ENCODE peak calls at places on chromosomes 1 and 21, in four cellular contexts. One of them, this sample, is unnamed.

GRCh38 chr1:1298861-1299685 is 8.7 kb downstream of the ACAP3 start:
- DNase-seq in body of pancreas: no peak
- DNase-seq in psoas muscle: no peak
- DNase-seq in upper lobe of right lung: no peak
- DNase-seq in this sample: no peak

GRCh38 chr1:9714257-9714718 is 62.8 kb downstream of the PIK3CD start:
- DNase-seq in psoas muscle: no peak
- DNase-seq in body of pancreas: no peak
- DNase-seq in upper lobe of right lung: no peak
- DNase-seq in this sample: no peak

GRCh38 chr1:11523261-11523660 is 44.3 kb downstream of the DISP3 start:
- DNase-seq in upper lobe of right lung: no peak
- DNase-seq in body of pancreas: no peak
- DNase-seq in psoas muscle: no peak
- DNase-seq in this sample: no peak

GRCh38 chr1:198556969-198557368 is 16.5 kb upstream of the ATP6V1G3 start:
- DNase-seq in body of pancreas: no peak
- DNase-seq in psoas muscle: no peak
- DNase-seq in upper lobe of right lung: no peak
- DNase-seq in this sample: no peak

GRCh38 chr1:36154765-36155559 is 998 bp upstream of the MAP7D1 start:
- DNase-seq in psoas muscle: peak; percentile 76
- DNase-seq in body of pancreas: peak; percentile 45
- DNase-seq in upper lobe of right lung: no peak
- DNase-seq in this sample: no peak

GRCh38 chr1:196910208-196910607 is 22.4 kb downstream of the CFHR4 start:
- DNase-seq in upper lobe of right lung: no peak
- DNase-seq in body of pancreas: no peak
- DNase-seq in psoas muscle: no peak
- DNase-seq in this sample: no peak

GRCh38 chr1:171867231-171867630 is 25.9 kb downstream of the DNM3 start:
- DNase-seq in upper lobe of right lung: no peak
- DNase-seq in body of pancreas: no peak
- DNase-seq in psoas muscle: no peak
- DNase-seq in this sample: no peak

GRCh38 chr1:179816196-179816960 is 61.2 kb downstream of the TOR1AIP2 start:
- DNase-seq in body of pancreas: peak; percentile 43
- DNase-seq in upper lobe of right lung: no peak
- DNase-seq in psoas muscle: peak; percentile 76
- DNase-seq in this sample: no peak

GRCh38 chr1:88293791-88294190 is 390.3 kb upstream of the PKN2 start:
- DNase-seq in upper lobe of right lung: no peak
- DNase-seq in body of pancreas: no peak
- DNase-seq in psoas muscle: no peak
- DNase-seq in this sample: no peak

GRCh38 chr1:42981406-42981805 is 22.7 kb upstream of the SLC2A1 start:
- DNase-seq in psoas muscle: no peak
- DNase-seq in body of pancreas: no peak
- DNase-seq in upper lobe of right lung: no peak
- DNase-seq in this sample: no peak

GRCh38 chr1:191290441-191290840 is 812.8 kb upstream of the BRINP3 start:
- DNase-seq in body of pancreas: no peak
- DNase-seq in upper lobe of right lung: no peak
- DNase-seq in psoas muscle: no peak
- DNase-seq in this sample: no peak

GRCh38 chr1:109243221-109243620 is 6.1 kb upstream of the CELSR2 start:
- DNase-seq in body of pancreas: no peak
- DNase-seq in psoas muscle: no peak
- DNase-seq in upper lobe of right lung: peak; percentile 40
- DNase-seq in this sample: no peak

GRCh38 chr1:56255516-56256181 is 323.7 kb downstream of the PLPP3 start:
- DNase-seq in psoas muscle: peak; percentile 93
- DNase-seq in upper lobe of right lung: peak; percentile 72
- DNase-seq in body of pancreas: peak; percentile 45
- DNase-seq in this sample: no peak

GRCh38 chr1:12549460-12550349 is 68.3 kb downstream of the DHRS3 start:
- DNase-seq in psoas muscle: peak; percentile 95
- DNase-seq in body of pancreas: peak; percentile 66
- DNase-seq in upper lobe of right lung: peak; percentile 64
- DNase-seq in this sample: peak; percentile 95

GRCh38 chr1:9302745-9303524 is 10.2 kb downstream of the SPSB1 start:
- DNase-seq in psoas muscle: peak; percentile 62
- DNase-seq in body of pancreas: peak; percentile 45
- DNase-seq in upper lobe of right lung: no peak
- DNase-seq in this sample: no peak

GRCh38 chr1:18890704-18891103 is 11.7 kb downstream of the ALDH4A1 start:
- DNase-seq in body of pancreas: peak; percentile 52
- DNase-seq in psoas muscle: no peak
- DNase-seq in upper lobe of right lung: no peak
- DNase-seq in this sample: no peak

GRCh38 chr21:45802425-45802824 is 158.9 kb downstream of the PCBP3 start:
- DNase-seq in psoas muscle: no peak
- DNase-seq in upper lobe of right lung: no peak
- DNase-seq in body of pancreas: no peak
- DNase-seq in this sample: no peak

GRCh38 chr1:225963735-225964530 is 22.9 kb upstream of the LEFTY2 start:
- DNase-seq in psoas muscle: no peak
- DNase-seq in upper lobe of right lung: no peak
- DNase-seq in body of pancreas: no peak
- DNase-seq in this sample: no peak

GRCh38 chr1:205249651-205250050 is 21.9 kb downstream of the TMCC2 start:
- DNase-seq in body of pancreas: peak; percentile 47
- DNase-seq in psoas muscle: no peak
- DNase-seq in upper lobe of right lung: no peak
- DNase-seq in this sample: no peak

GRCh38 chr21:30634906-30635305 is at the start of gene KRTAP20-2:
- DNase-seq in body of pancreas: no peak
- DNase-seq in upper lobe of right lung: no peak
- DNase-seq in psoas muscle: no peak
- DNase-seq in this sample: no peak

GRCh38 chr1:234658143-234658542 is 48.2 kb upstream of the IRF2BP2 start:
- DNase-seq in body of pancreas: peak; percentile 91
- DNase-seq in upper lobe of right lung: no peak
- DNase-seq in psoas muscle: peak; percentile 65
- DNase-seq in this sample: peak; percentile 93

GRCh38 chr21:42063578-42064521 is 7.3 kb upstream of the UMODL1 start:
- DNase-seq in upper lobe of right lung: no peak
- DNase-seq in body of pancreas: peak; percentile 84
- DNase-seq in psoas muscle: no peak
- DNase-seq in this sample: peak; percentile 68
- H3K4me3 ChIP-seq in upper lobe of right lung: peak overlapping the region; percentile 2
- H3K4me3 ChIP-seq in body of pancreas: no peak overlapping the region
- H3K4me3 ChIP-seq in psoas muscle: no peak overlapping the region
- H3K4me3 ChIP-seq in this sample: no peak overlapping the region

GRCh38 chr1:223716302-223716862 is 4.0 kb downstream of the CAPN2 start:
- DNase-seq in body of pancreas: no peak
- DNase-seq in upper lobe of right lung: no peak
- DNase-seq in psoas muscle: no peak
- DNase-seq in this sample: no peak
- H3K4me1 ChIP-seq in body of pancreas: peaks cover 46% of the 10 kb centered on the region
- H3K4me1 ChIP-seq in upper lobe of right lung: peaks cover 68% of the 10 kb centered on the region
- H3K4me1 ChIP-seq in psoas muscle: peaks cover 51% of the 10 kb centered on the region
- H3K4me1 ChIP-seq in this sample: peaks cover 51% of the 10 kb centered on the region

GRCh38 chr21:39387461-39388037 is 38.7 kb upstream of the HMGN1 start:
- DNase-seq in upper lobe of right lung: peak; percentile 96
- DNase-seq in body of pancreas: peak; percentile 91
- DNase-seq in psoas muscle: peak; percentile 96
- DNase-seq in this sample: peak; percentile 81

GRCh38 chr21:39384674-39385298 is 35.9 kb upstream of the HMGN1 start:
- DNase-seq in psoas muscle: no peak
- DNase-seq in upper lobe of right lung: no peak
- DNase-seq in body of pancreas: no peak
- DNase-seq in this sample: no peak

GRCh38 chr21:39386194-39386593 is 37.3 kb upstream of the HMGN1 start:
- DNase-seq in body of pancreas: peak; percentile 60
- DNase-seq in upper lobe of right lung: peak; percentile 73
- DNase-seq in psoas muscle: peak; percentile 67
- DNase-seq in this sample: no peak

GRCh38 chr21:39386899-39387298 is 38.0 kb upstream of the HMGN1 start:
- DNase-seq in body of pancreas: no peak
- DNase-seq in upper lobe of right lung: no peak
- DNase-seq in psoas muscle: no peak
- DNase-seq in this sample: no peak

DNA sequence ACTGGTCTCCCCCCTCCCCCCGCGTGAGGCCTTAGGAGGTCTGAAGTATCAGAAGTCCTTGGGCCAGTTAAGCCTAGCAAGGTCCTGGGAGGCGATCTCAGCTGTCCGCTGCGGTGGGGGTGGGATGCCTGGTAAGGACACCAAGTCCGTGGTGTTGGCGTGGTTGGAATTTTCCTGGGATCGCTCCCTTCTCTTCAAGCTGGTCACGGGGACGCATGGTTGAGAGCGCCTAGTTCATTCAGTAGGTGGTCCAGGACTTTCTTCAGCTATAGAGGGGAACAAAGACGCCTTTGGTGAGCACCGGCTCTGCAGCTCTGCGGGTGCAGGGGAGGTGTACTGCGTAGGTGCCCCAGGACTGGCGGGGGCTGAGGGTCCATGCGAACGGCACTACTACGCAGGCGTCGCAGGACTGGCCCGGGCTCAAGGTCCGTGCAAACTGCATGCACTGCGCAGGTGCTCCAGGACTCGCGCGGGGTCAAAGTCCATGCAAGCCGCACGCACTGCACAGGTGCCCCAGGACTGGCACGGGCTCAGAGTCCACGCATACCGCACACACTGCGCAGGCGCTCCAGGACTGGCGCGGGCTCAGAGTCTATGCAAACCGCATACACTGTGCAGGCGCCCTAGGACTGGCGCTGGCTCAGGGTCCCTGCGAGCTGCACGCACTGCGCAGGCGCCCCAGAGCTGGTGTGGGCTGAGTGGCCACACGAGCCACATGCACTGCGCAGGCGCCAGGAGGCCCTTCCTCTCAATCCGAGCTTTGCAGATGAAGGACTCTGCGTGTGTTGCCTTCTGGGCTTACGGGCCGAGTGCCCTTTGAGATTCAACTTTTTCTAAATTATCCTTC is 36.6 kb upstream of the HMGN1 start:
- DNase-seq in psoas muscle: peak; percentile 93
- DNase-seq in body of pancreas: peak; percentile 98
- DNase-seq in upper lobe of right lung: peak; percentile 92
- DNase-seq in this sample: no peak
- H3K4me3 ChIP-seq in psoas muscle: peak overlapping the region; percentile 65
- H3K4me3 ChIP-seq in body of pancreas: no peak overlapping the region
- H3K4me3 ChIP-seq in upper lobe of right lung: peak overlapping the region; percentile 46
- H3K4me3 ChIP-seq in this sample: no peak overlapping the region

GRCh38 chr1:156654700-156655099 is 12.8 kb downstream of the BCAN start:
- DNase-seq in psoas muscle: no peak
- DNase-seq in body of pancreas: no peak
- DNase-seq in upper lobe of right lung: no peak
- DNase-seq in this sample: no peak
- H3K4me1 ChIP-seq in psoas muscle: peaks cover 18% of the 10 kb centered on the region
- H3K4me1 ChIP-seq in body of pancreas: peaks cover 23% of the 10 kb centered on the region
- H3K4me1 ChIP-seq in upper lobe of right lung: peaks cover 18% of the 10 kb centered on the region
- H3K4me1 ChIP-seq in this sample: peaks cover 6% of the 10 kb centered on the region

DNA sequence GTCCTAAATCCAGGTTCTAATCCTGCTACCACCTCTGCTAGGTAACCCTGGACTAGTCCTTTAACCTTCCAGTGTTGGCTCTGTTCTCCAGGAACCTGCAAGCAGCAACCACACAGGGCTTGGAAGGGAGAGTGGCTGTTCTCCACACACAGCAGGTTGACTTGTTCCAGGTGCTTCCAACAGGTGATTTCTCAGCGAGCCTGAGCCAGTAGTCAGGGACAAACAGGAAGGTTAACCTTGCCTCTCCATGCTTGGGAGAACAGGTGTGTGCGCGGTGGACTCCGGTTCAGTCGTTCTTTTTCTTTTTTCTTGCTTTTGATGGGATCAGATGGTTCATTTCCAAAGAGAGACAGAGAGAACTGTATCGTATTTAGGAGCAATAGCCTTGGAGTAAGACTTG is 808 bp upstream of the CACHD1 start:
- DNase-seq in upper lobe of right lung: no peak
- DNase-seq in psoas muscle: no peak
- DNase-seq in body of pancreas: peak; percentile 91
- DNase-seq in this sample: no peak
- H3K4me3 ChIP-seq in upper lobe of right lung: no peak overlapping the region
- H3K4me3 ChIP-seq in psoas muscle: peak overlapping the region; percentile 91
- H3K4me3 ChIP-seq in body of pancreas: no peak overlapping the region
- H3K4me3 ChIP-seq in this sample: no peak overlapping the region

GRCh38 chr1:31010081-31010989 is 55.2 kb downstream of the PUM1 start:
- DNase-seq in upper lobe of right lung: no peak
- DNase-seq in psoas muscle: no peak
- DNase-seq in body of pancreas: no peak
- DNase-seq in this sample: no peak

GRCh38 chr1:31012210-31012924 is 53.1 kb downstream of the PUM1 start:
- DNase-seq in psoas muscle: no peak
- DNase-seq in body of pancreas: no peak
- DNase-seq in upper lobe of right lung: no peak
- DNase-seq in this sample: no peak

GRCh38 chr1:31013187-31013864 is 52.2 kb downstream of the PUM1 start:
- DNase-seq in body of pancreas: no peak
- DNase-seq in upper lobe of right lung: no peak
- DNase-seq in psoas muscle: no peak
- DNase-seq in this sample: no peak

GRCh38 chr1:31014094-31014493 is 51.4 kb downstream of the PUM1 start:
- DNase-seq in psoas muscle: no peak
- DNase-seq in body of pancreas: no peak
- DNase-seq in upper lobe of right lung: no peak
- DNase-seq in this sample: no peak

DNA sequence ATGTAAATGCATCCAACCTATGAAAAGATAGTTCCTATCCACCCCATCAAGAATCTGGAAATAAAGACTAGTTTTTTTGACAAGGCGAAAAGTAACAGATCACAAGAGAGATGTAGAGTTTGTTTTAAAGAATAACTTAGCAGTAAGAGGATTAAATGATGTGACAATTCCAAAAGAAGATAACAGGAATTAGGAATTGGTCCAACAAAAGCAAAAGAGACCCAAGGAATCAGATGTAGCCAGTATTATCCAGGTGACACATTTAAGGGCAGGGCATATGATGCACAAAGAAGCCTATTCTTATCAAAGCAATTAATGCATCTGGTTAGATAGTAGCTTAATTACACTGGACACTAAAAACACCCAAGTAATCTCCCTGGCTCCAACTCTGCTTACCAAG is 53.8 kb downstream of the PUM1 start:
- DNase-seq in upper lobe of right lung: no peak
- DNase-seq in body of pancreas: no peak
- DNase-seq in psoas muscle: no peak
- DNase-seq in this sample: no peak
- H3K4me1 ChIP-seq in upper lobe of right lung: peaks cover 63% of the 10 kb centered on the region
- H3K4me1 ChIP-seq in body of pancreas: peaks cover 29% of the 10 kb centered on the region
- H3K4me1 ChIP-seq in psoas muscle: peaks cover 74% of the 10 kb centered on the region
- H3K4me1 ChIP-seq in this sample: peaks cover 60% of the 10 kb centered on the region